ENCODE peak calls at places on chromosomes 12 and 14, in five cellular contexts. One of them, this sample, is unnamed.

GRCh38 chr12:12823308-12823707 is 10.2 kb downstream of the DDX47 start:
- DNase-seq in H9: no peak
- DNase-seq in 8988T: no peak
- DNase-seq in erythroblast: no peak
- DNase-seq in activated CD8-positive, alpha-beta memory T cell treated with anti-CD3 and anti-CD28 coated beads for 4 hours: no peak
- DNase-seq in this sample: no peak

GRCh38 chr12:118052324-118053070 is 8.5 kb downstream of the WSB2 start:
- DNase-seq in H9: peak
- DNase-seq in 8988T: peak
- DNase-seq in erythroblast: no peak
- DNase-seq in activated CD8-positive, alpha-beta memory T cell treated with anti-CD3 and anti-CD28 coated beads for 4 hours: no peak
- DNase-seq in this sample: no peak

GRCh38 chr12:17928708-17929366 is 161.2 kb downstream of the RERGL start:
- DNase-seq in H9: no peak
- DNase-seq in 8988T: no peak
- DNase-seq in erythroblast: peak
- DNase-seq in activated CD8-positive, alpha-beta memory T cell treated with anti-CD3 and anti-CD28 coated beads for 4 hours: no peak
- DNase-seq in this sample: no peak

GRCh38 chr12:3218150-3218845 is 141.1 kb downstream of the TSPAN9 start:
- DNase-seq in H9: no peak
- DNase-seq in 8988T: peak
- DNase-seq in erythroblast: no peak
- DNase-seq in activated CD8-positive, alpha-beta memory T cell treated with anti-CD3 and anti-CD28 coated beads for 4 hours: no peak
- DNase-seq in this sample: no peak

GRCh38 chr14:100601914-100602313 is 14.7 kb upstream of the BEGAIN start:
- DNase-seq in H9: no peak
- DNase-seq in 8988T: no peak
- DNase-seq in erythroblast: no peak
- DNase-seq in activated CD8-positive, alpha-beta memory T cell treated with anti-CD3 and anti-CD28 coated beads for 4 hours: no peak
- DNase-seq in this sample: no peak

GRCh38 chr12:69985656-69986055 is 160.6 kb downstream of the MYRFL start:
- DNase-seq in H9: peak
- DNase-seq in 8988T: no peak
- DNase-seq in erythroblast: peak
- DNase-seq in activated CD8-positive, alpha-beta memory T cell treated with anti-CD3 and anti-CD28 coated beads for 4 hours: no peak
- DNase-seq in this sample: no peak

GRCh38 chr12:105920161-105920684 is 218.5 kb downstream of the NUAK1 start:
- DNase-seq in H9: no peak
- DNase-seq in 8988T: no peak
- DNase-seq in erythroblast: peak
- DNase-seq in activated CD8-positive, alpha-beta memory T cell treated with anti-CD3 and anti-CD28 coated beads for 4 hours: no peak
- DNase-seq in this sample: no peak

GRCh38 chr12:88057994-88058718 is 29.0 kb upstream of the C12orf50 start:
- DNase-seq in H9: no peak
- DNase-seq in 8988T: no peak
- DNase-seq in erythroblast: no peak
- DNase-seq in activated CD8-positive, alpha-beta memory T cell treated with anti-CD3 and anti-CD28 coated beads for 4 hours: no peak
- DNase-seq in this sample: no peak

GRCh38 chr12:3597526-3598210 is 106.7 kb downstream of the PRMT8 start:
- DNase-seq in H9: no peak
- DNase-seq in 8988T: no peak
- DNase-seq in erythroblast: no peak
- DNase-seq in activated CD8-positive, alpha-beta memory T cell treated with anti-CD3 and anti-CD28 coated beads for 4 hours: no peak
- DNase-seq in this sample: no peak

GRCh38 chr14:22648506-22648905 is 4.4 kb upstream of the OR6J1 start:
- DNase-seq in H9: no peak
- DNase-seq in 8988T: no peak
- DNase-seq in erythroblast: no peak
- DNase-seq in activated CD8-positive, alpha-beta memory T cell treated with anti-CD3 and anti-CD28 coated beads for 4 hours: no peak
- DNase-seq in this sample: no peak

GRCh38 chr14:50366115-50366514 is 30.6 kb downstream of the CDKL1 start:
- DNase-seq in H9: no peak
- DNase-seq in 8988T: no peak
- DNase-seq in erythroblast: no peak
- DNase-seq in activated CD8-positive, alpha-beta memory T cell treated with anti-CD3 and anti-CD28 coated beads for 4 hours: no peak
- DNase-seq in this sample: no peak

GRCh38 chr12:3872800-3873636 is at the start of gene PARP11:
- DNase-seq in H9: peak
- DNase-seq in 8988T: peak
- DNase-seq in erythroblast: peak
- DNase-seq in activated CD8-positive, alpha-beta memory T cell treated with anti-CD3 and anti-CD28 coated beads for 4 hours: peak
- DNase-seq in this sample: peak

GRCh38 chr14:23171251-23171975 is 12.0 kb downstream of the SLC7A8 start:
- DNase-seq in H9: no peak
- DNase-seq in 8988T: no peak
- DNase-seq in erythroblast: no peak
- DNase-seq in activated CD8-positive, alpha-beta memory T cell treated with anti-CD3 and anti-CD28 coated beads for 4 hours: no peak
- DNase-seq in this sample: no peak

GRCh38 chr14:67892466-67893120 is 73.0 kb downstream of the RAD51B start:
- DNase-seq in H9: no peak
- DNase-seq in 8988T: no peak
- DNase-seq in erythroblast: no peak
- DNase-seq in activated CD8-positive, alpha-beta memory T cell treated with anti-CD3 and anti-CD28 coated beads for 4 hours: no peak
- DNase-seq in this sample: no peak

GRCh38 chr12:108826807-108827721 is 30.3 kb downstream of the SSH1 start:
- DNase-seq in H9: no peak
- DNase-seq in 8988T: no peak
- DNase-seq in erythroblast: peak
- DNase-seq in activated CD8-positive, alpha-beta memory T cell treated with anti-CD3 and anti-CD28 coated beads for 4 hours: no peak
- DNase-seq in this sample: no peak

GRCh38 chr12:26318661-26319068 is 123.3 kb downstream of the SSPN start:
- DNase-seq in H9: no peak
- DNase-seq in 8988T: no peak
- DNase-seq in erythroblast: peak
- DNase-seq in activated CD8-positive, alpha-beta memory T cell treated with anti-CD3 and anti-CD28 coated beads for 4 hours: no peak
- DNase-seq in this sample: no peak

GRCh38 chr12:131114942-131115584 is 161.4 kb downstream of the ADGRD1 start:
- DNase-seq in H9: no peak
- DNase-seq in 8988T: no peak
- DNase-seq in erythroblast: no peak
- DNase-seq in activated CD8-positive, alpha-beta memory T cell treated with anti-CD3 and anti-CD28 coated beads for 4 hours: no peak
- DNase-seq in this sample: no peak

GRCh38 chr12:124772467-124773170 is 91.0 kb downstream of the SCARB1 start:
- DNase-seq in H9: no peak
- DNase-seq in 8988T: no peak
- DNase-seq in erythroblast: no peak
- DNase-seq in activated CD8-positive, alpha-beta memory T cell treated with anti-CD3 and anti-CD28 coated beads for 4 hours: no peak
- DNase-seq in this sample: no peak

GRCh38 chr14:77027538-77028383 is 747 bp downstream of the IRF2BPL start:
- DNase-seq in H9: peak
- DNase-seq in 8988T: peak
- DNase-seq in erythroblast: peak
- DNase-seq in activated CD8-positive, alpha-beta memory T cell treated with anti-CD3 and anti-CD28 coated beads for 4 hours: peak
- DNase-seq in this sample: peak

GRCh38 chr12:109519787-109520186 is 42.4 kb downstream of the UBE3B start:
- DNase-seq in H9: no peak
- DNase-seq in 8988T: no peak
- DNase-seq in erythroblast: no peak
- DNase-seq in activated CD8-positive, alpha-beta memory T cell treated with anti-CD3 and anti-CD28 coated beads for 4 hours: no peak
- DNase-seq in this sample: no peak

GRCh38 chr12:71731439-71732356 is 23.0 kb upstream of the RAB21 start:
- DNase-seq in H9: peak
- DNase-seq in 8988T: peak
- DNase-seq in erythroblast: no peak
- DNase-seq in activated CD8-positive, alpha-beta memory T cell treated with anti-CD3 and anti-CD28 coated beads for 4 hours: no peak
- DNase-seq in this sample: no peak

GRCh38 chr14:34051966-34052657 is 101.2 kb upstream of the EGLN3 start:
- DNase-seq in H9: no peak
- DNase-seq in 8988T: no peak
- DNase-seq in erythroblast: no peak
- DNase-seq in activated CD8-positive, alpha-beta memory T cell treated with anti-CD3 and anti-CD28 coated beads for 4 hours: no peak
- DNase-seq in this sample: no peak

GRCh38 chr14:52238682-52239081 is 28.8 kb upstream of the PTGDR start:
- DNase-seq in H9: no peak
- DNase-seq in 8988T: no peak
- DNase-seq in erythroblast: no peak
- DNase-seq in activated CD8-positive, alpha-beta memory T cell treated with anti-CD3 and anti-CD28 coated beads for 4 hours: no peak
- DNase-seq in this sample: no peak

GRCh38 chr12:85568395-85569103 is 267.7 kb downstream of the RASSF9 start:
- DNase-seq in H9: no peak
- DNase-seq in 8988T: no peak
- DNase-seq in erythroblast: no peak
- DNase-seq in activated CD8-positive, alpha-beta memory T cell treated with anti-CD3 and anti-CD28 coated beads for 4 hours: no peak
- DNase-seq in this sample: no peak

GRCh38 chr12:28415755-28416154 is 225.5 kb downstream of the CCDC91 start:
- DNase-seq in H9: no peak
- DNase-seq in 8988T: no peak
- DNase-seq in erythroblast: no peak
- DNase-seq in activated CD8-positive, alpha-beta memory T cell treated with anti-CD3 and anti-CD28 coated beads for 4 hours: no peak
- DNase-seq in this sample: no peak

GRCh38 chr12:52514471-52515318 is 5.5 kb downstream of the KRT5 start:
- DNase-seq in H9: no peak
- DNase-seq in 8988T: no peak
- DNase-seq in erythroblast: no peak
- DNase-seq in activated CD8-positive, alpha-beta memory T cell treated with anti-CD3 and anti-CD28 coated beads for 4 hours: no peak
- DNase-seq in this sample: no peak

GRCh38 chr12:54126696-54127537 is 61.9 kb downstream of the SMUG1 start:
- DNase-seq in H9: peak
- DNase-seq in 8988T: no peak
- DNase-seq in erythroblast: no peak
- DNase-seq in activated CD8-positive, alpha-beta memory T cell treated with anti-CD3 and anti-CD28 coated beads for 4 hours: no peak
- DNase-seq in this sample: no peak

GRCh38 chr12:78641837-78642423 is 222.6 kb upstream of the SYT1 start:
- DNase-seq in H9: no peak
- DNase-seq in 8988T: no peak
- DNase-seq in erythroblast: no peak
- DNase-seq in activated CD8-positive, alpha-beta memory T cell treated with anti-CD3 and anti-CD28 coated beads for 4 hours: no peak
- DNase-seq in this sample: no peak

GRCh38 chr12:131407221-131408035 is 303.5 kb upstream of the SFSWAP start:
- DNase-seq in H9: no peak
- DNase-seq in 8988T: no peak
- DNase-seq in erythroblast: no peak
- DNase-seq in activated CD8-positive, alpha-beta memory T cell treated with anti-CD3 and anti-CD28 coated beads for 4 hours: no peak
- DNase-seq in this sample: no peak

GRCh38 chr12:50598321-50598862 is 93.6 kb downstream of the DIP2B start:
- DNase-seq in H9: no peak
- DNase-seq in 8988T: no peak
- DNase-seq in erythroblast: no peak
- DNase-seq in activated CD8-positive, alpha-beta memory T cell treated with anti-CD3 and anti-CD28 coated beads for 4 hours: no peak
- DNase-seq in this sample: no peak

GRCh38 chr14:28272270-28272669 is 494.3 kb upstream of the FOXG1 start:
- DNase-seq in H9: no peak
- DNase-seq in 8988T: no peak
- DNase-seq in erythroblast: no peak
- DNase-seq in activated CD8-positive, alpha-beta memory T cell treated with anti-CD3 and anti-CD28 coated beads for 4 hours: no peak
- DNase-seq in this sample: no peak

GRCh38 chr14:79510659-79511058 is 700.6 kb downstream of the DIO2 start:
- DNase-seq in H9: no peak
- DNase-seq in 8988T: no peak
- DNase-seq in erythroblast: no peak
- DNase-seq in activated CD8-positive, alpha-beta memory T cell treated with anti-CD3 and anti-CD28 coated beads for 4 hours: no peak
- DNase-seq in this sample: no peak

GRCh38 chr12:113905829-113906228 is 60.3 kb downstream of the RBM19 start:
- DNase-seq in H9: no peak
- DNase-seq in 8988T: no peak
- DNase-seq in erythroblast: no peak
- DNase-seq in activated CD8-positive, alpha-beta memory T cell treated with anti-CD3 and anti-CD28 coated beads for 4 hours: no peak
- DNase-seq in this sample: no peak

GRCh38 chr12:75481774-75482173 is 1.2 kb downstream of the GLIPR1 start:
- DNase-seq in H9: no peak
- DNase-seq in 8988T: no peak
- DNase-seq in erythroblast: no peak
- DNase-seq in activated CD8-positive, alpha-beta memory T cell treated with anti-CD3 and anti-CD28 coated beads for 4 hours: no peak
- DNase-seq in this sample: no peak

GRCh38 chr12:25276199-25276937 is 25.6 kb upstream of the KRAS start:
- DNase-seq in H9: no peak
- DNase-seq in 8988T: no peak
- DNase-seq in erythroblast: peak
- DNase-seq in activated CD8-positive, alpha-beta memory T cell treated with anti-CD3 and anti-CD28 coated beads for 4 hours: peak
- DNase-seq in this sample: no peak

GRCh38 chr14:71266994-71267636 is 359.9 kb downstream of the PCNX1 start:
- DNase-seq in H9: no peak
- DNase-seq in 8988T: no peak
- DNase-seq in erythroblast: no peak
- DNase-seq in activated CD8-positive, alpha-beta memory T cell treated with anti-CD3 and anti-CD28 coated beads for 4 hours: no peak
- DNase-seq in this sample: no peak

GRCh38 chr14:21264025-21264801 is 5.0 kb downstream of the HNRNPC start:
- DNase-seq in H9: no peak
- DNase-seq in 8988T: no peak
- DNase-seq in erythroblast: peak
- DNase-seq in activated CD8-positive, alpha-beta memory T cell treated with anti-CD3 and anti-CD28 coated beads for 4 hours: no peak
- DNase-seq in this sample: no peak

GRCh38 chr12:25491396-25491948 is 61.6 kb downstream of the LMNTD1 start:
- DNase-seq in H9: no peak
- DNase-seq in 8988T: no peak
- DNase-seq in erythroblast: no peak
- DNase-seq in activated CD8-positive, alpha-beta memory T cell treated with anti-CD3 and anti-CD28 coated beads for 4 hours: no peak
- DNase-seq in this sample: no peak

GRCh38 chr12:88371416-88372183 is 208.7 kb downstream of the KITLG start:
- DNase-seq in H9: no peak
- DNase-seq in 8988T: no peak
- DNase-seq in erythroblast: no peak
- DNase-seq in activated CD8-positive, alpha-beta memory T cell treated with anti-CD3 and anti-CD28 coated beads for 4 hours: no peak
- DNase-seq in this sample: no peak

GRCh38 chr12:92533280-92533890 is 169.4 kb upstream of the PLEKHG7 start:
- DNase-seq in H9: no peak
- DNase-seq in 8988T: no peak
- DNase-seq in erythroblast: no peak
- DNase-seq in activated CD8-positive, alpha-beta memory T cell treated with anti-CD3 and anti-CD28 coated beads for 4 hours: no peak
- DNase-seq in this sample: no peak

This sample was measured in central memory CD8-positive, alpha-beta T cell.